ENCODE peak calls at places on chromosomes 3 and 15, in six cellular contexts. Q, A, Y, P, E and L are unnamed samples.

GRCh38 chr3:65080432-65080831 is 392.6 kb upstream of the ADAMTS9 start:
- DNase-seq in A (peak), P (no peak), E (no peak), Q (no peak), Y (no peak), L (no peak)

GRCh38 chr15:82294061-82294690 is 31.6 kb downstream of the SAXO2 start:
- DNase-seq in Q (no peak), Y (no peak), P (no peak), E (no peak), A (no peak), L (no peak)

GRCh38 chr3:191290311-191291025 is 38.7 kb upstream of the CCDC50 start:
- DNase-seq in E (no peak), Q (no peak), A (peak), P (no peak), Y (no peak), L (peak)

GRCh38 chr15:70297465-70298152 is 199.9 kb upstream of the TLE3 start:
- DNase-seq in Q (no peak), Y (no peak), E (no peak), P (no peak), A (no peak), L (no peak)

GRCh38 chr3:113268917-113269316 is 57.6 kb downstream of the BOC start:
- DNase-seq in Y (no peak), E (no peak), Q (no peak), P (no peak), A (no peak), L (no peak)

GRCh38 chr3:82133070-82133606 is 371.7 kb upstream of the GBE1 start:
- DNase-seq in P (peak), Y (peak), A (peak), Q (peak), E (peak), L (peak)

GRCh38 chr3:112097378-112097777 is 11.2 kb downstream of the C3orf52 start:
- DNase-seq in Y (no peak), A (peak), E (peak), Q (peak), P (peak), L (no peak)

GRCh38 chr3:52866427-52866826 is 30.9 kb downstream of the STIMATE start:
- DNase-seq in Q (no peak), A (no peak), Y (no peak), P (no peak), E (no peak), L (no peak)

GRCh38 chr15:49361370-49361769 is 61.7 kb upstream of the FGF7 start:
- DNase-seq in A (no peak), Y (no peak), E (no peak), P (no peak), Q (no peak), L (no peak)

GRCh38 chr3:42658091-42658770 is 4.7 kb downstream of the ZBTB47 start:
- DNase-seq in A (no peak), Y (no peak), Q (no peak), P (no peak), E (no peak), L (no peak)

GRCh38 chr3:8052599-8053185 is 448.9 kb upstream of the LMCD1 start:
- DNase-seq in A (no peak), Y (no peak), P (no peak), Q (no peak), E (no peak), L (no peak)

GRCh38 chr3:134039161-134039862 is 9.6 kb upstream of the SLCO2A1 start:
- DNase-seq in Y (no peak), E (no peak), A (peak), Q (peak), P (no peak), L (no peak)

GRCh38 chr15:83695246-83695645 is 41.3 kb downstream of the ADAMTSL3 start:
- DNase-seq in Y (no peak), A (no peak), Q (peak), E (no peak), P (peak), L (no peak)

GRCh38 chr3:134600166-134600670 is 50.6 kb downstream of the KY start:
- DNase-seq in P (no peak), A (no peak), E (no peak), Y (no peak), Q (peak), L (no peak)

GRCh38 chr15:40693904-40694705 is 869 bp upstream of the RAD51 start:
- DNase-seq in Y (peak), E (no peak), A (peak), P (no peak), Q (peak), L (peak)

GRCh38 chr3:15097889-15098288 is 1.1 kb downstream of the RBSN start:
- DNase-seq in Y (peak), P (no peak), E (no peak), Q (peak), A (peak), L (peak)

DNA sequence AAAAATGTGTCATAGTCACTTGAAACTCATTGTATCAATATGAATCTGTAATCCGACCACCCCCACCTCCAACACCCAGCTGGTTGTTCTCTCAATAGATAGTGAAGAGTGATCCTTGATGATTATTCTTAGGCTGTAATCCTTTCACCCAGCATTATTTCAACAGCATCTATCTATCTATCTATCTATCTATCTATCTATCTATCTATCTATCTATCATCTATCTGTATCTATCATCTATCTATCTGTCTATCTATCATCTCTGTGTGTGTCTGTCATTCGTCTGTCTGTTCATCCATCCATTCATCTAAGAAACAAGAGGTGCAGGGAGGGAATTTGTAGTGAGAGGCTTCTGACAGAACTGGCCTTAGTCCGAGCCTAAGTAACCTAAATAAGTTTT is 78.7 kb upstream of the IGSF10 start:
- DNase-seq in Y (no peak), A (no peak), Q (no peak), P (no peak), E (no peak), L (no peak)
- H3K4me2 ChIP-seq in Y (no peak), A (no peak), Q (no peak), P (no peak), E (no peak), L (no peak)

DNA sequence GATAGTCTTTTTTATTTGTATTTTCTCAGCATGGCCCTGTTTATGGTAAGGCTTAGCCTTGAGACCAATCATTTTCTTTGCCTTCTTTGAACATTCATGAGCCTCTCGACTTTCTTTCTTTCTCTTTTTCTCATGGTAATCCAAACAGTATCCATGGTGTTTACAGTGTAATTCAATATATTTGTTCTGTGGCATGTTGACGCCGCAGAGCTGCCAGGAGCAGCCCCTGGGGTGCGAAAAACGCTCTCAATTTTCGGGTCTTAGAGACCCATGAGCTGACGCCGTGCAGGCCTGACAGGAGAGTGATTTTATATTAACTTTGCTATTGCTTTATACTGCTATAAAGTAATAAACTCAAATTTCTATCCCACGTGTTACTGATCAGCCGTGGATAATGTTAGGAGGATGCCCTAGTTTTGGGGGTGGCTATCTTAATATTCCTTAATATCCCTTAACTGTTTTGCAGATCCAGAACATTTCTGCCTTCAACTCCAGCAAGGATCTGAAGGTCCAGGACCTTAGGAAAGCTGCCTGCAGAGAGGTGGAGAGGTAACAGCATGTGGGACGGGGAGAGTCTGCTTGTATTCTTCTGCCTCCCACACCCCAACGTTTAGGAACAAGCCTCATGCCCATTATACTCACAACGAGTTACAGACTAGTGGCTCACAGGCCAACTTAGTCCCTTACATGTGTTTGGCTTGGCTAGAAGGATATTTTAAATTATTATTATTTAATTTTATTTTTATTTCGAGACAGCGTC is 29.3 kb upstream of the MYO1E start:
- DNase-seq in Y (no peak), E (no peak), Q (no peak), P (no peak), A (no peak), L (no peak)
- H3K4me2 ChIP-seq in Y (peak), E (no peak), Q (no peak), P (no peak), A (no peak), L (no peak)

DNA sequence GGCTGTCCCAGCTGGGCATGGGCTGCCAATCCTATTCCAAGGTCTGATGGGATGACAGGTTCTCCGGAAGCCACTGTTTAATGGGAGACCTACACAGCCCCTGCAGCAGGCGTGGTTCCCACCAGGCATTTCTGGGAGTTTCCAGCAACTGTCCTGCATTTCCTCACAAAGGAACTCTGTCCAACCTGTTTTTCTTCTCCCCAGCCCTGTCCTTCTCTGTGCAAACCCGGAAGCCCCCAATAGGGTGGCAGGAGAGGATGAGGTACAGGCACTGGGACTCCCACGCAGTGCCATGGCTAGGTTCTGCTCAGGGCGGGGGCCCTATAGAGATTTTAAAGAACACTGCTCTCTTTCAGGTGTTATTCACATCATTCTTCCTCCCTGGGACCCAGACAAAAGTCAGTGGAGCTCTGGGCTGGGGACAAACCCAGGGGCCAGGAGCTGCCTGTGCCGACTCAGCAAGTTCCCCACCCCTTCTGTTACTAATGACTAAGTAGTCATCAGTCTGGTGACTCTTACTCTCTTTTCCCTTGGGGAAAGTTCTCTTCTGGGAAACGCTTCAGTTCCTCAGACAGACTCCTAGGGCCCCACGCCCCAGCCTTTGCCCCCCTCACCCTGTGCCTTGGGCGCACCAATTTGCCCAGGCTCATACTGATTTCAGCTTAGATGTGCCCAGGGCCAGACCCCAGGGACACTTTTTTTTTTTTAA is 97.7 kb downstream of the CD47 start:
- DNase-seq in A (peak), Y (no peak), P (peak), E (no peak), Q (peak), L (no peak)
- H3K4me2 ChIP-seq in A (peak), Y (no peak), P (no peak), E (peak), Q (peak), L (no peak)

GRCh38 chr3:12561397-12561796 is 4.5 kb downstream of the MKRN2 start:
- DNase-seq in A (no peak), Y (no peak), P (no peak), E (no peak), Q (no peak), L (no peak)
- H3K4me2 ChIP-seq in A (no peak), Y (peak), P (no peak), E (no peak), Q (no peak), L (no peak)

GRCh38 chr3:46978985-46979944 is at the start of gene NBEAL2:
- DNase-seq in E (peak), A (peak), Y (peak), P (peak), Q (peak), L (peak)
- H3K4me2 ChIP-seq in E (peak), A (peak), Y (peak), P (peak), Q (peak), L (peak)

GRCh38 chr3:13587442-13587841 is 38.5 kb downstream of the FBLN2 start:
- DNase-seq in E (no peak), Y (no peak), Q (no peak), A (no peak), P (no peak), L (no peak)
- H3K4me2 ChIP-seq in E (no peak), Y (no peak), Q (no peak), A (no peak), P (no peak), L (no peak)

DNA sequence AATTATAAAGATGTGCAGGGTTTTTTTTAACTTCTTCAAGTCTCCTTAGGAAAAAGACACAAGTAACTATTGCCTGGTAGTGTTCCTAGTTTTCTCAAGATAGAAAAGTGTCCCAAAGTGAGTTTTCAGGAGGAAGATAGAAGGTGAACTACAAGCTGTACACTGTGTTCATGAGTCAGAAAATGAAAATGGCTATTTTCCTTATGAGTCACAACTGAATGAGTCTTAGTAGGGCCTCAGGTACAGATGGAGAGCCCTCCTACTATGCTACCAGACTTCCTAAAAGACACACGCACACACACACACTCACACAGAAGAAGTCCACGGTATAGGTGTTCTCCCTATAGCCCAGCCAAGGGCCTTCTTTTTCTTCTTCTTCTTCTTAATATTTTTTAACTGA is 3.1 kb downstream of the MYO1E start:
- DNase-seq in E (no peak), Y (no peak), A (peak), Q (peak), P (no peak), L (no peak)
- H3K4me2 ChIP-seq in E (peak), Y (no peak), A (no peak), Q (peak), P (no peak), L (no peak)

GRCh38 chr15:74129411-74130088 is 836 bp upstream of the ISLR2 start:
- DNase-seq in Q (no peak), E (no peak), Y (no peak), P (no peak), A (peak), L (no peak)

GRCh38 chr15:74131618-74132191 is 1.3 kb downstream of the ISLR2 start:
- DNase-seq in A (no peak), P (no peak), Y (no peak), E (no peak), Q (no peak), L (no peak)

GRCh38 chr15:74130089-74130848 is at the start of gene ISLR2:
- DNase-seq in A (peak), Q (no peak), E (no peak), Y (no peak), P (no peak), L (no peak)

GRCh38 chr15:74132681-74133070 is 2.3 kb downstream of the ISLR2 start:
- DNase-seq in A (peak), E (no peak), Y (no peak), Q (no peak), P (peak), L (no peak)

DNA sequence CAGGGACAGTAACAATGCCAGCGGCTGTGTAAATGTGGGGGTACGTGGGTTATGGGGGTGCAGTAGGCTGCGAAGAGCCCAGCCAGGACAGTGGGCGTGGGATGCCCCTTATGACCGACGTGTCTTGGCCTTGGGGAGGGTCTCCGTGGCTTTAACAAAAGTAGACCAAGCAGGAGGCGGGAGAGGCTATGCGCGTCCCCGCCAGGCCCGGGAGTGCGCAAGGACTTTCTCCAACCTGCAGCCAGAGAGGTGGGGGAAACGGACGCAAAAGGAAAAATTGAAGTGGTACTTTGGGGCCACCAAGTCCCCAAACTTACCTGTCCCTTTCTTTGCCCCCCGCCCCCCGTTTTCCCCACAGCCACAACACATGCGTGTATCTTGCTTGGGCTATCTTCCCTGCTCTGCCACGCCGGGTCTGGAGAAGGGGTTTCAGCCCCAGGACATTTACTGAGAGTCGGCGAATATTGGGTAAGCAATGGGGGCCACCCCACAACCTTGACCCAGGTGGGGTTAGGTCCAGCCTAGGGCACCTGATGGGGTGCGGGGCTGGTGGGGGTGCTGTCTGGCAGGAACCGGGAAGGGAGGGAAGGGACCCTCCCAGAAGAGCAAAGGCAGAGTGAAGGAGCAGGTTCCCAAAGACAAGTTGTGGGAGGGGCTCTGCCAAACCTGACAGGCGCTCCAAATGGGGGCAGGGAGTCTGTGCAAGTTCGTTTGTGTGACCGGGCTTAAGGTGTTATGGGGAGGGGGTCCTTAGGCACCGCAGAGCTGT is 647 bp downstream of the ISLR2 start:
- DNase-seq in P (no peak), Q (no peak), E (no peak), Y (no peak), A (no peak), L (no peak)
- H3K4me2 ChIP-seq in P (no peak), Q (peak), E (peak), Y (no peak), A (no peak), L (no peak)